ENCODE peak calls at places on chromosomes 3 and 15, in eight cellular contexts. Q is stomach, A is sigmoid colon, S is transverse colon, U is spleen, J is upper lobe of left lung, G is GM12891, L is endothelial cell of umbilical vein. E is an unnamed sample.

GRCh38 chr3:71400986-71401451 is 182.5 kb downstream of the FOXP1 start:
- DNase-seq in Q (no peak), A (no peak), S (no peak), U (no peak), J (no peak), G (no peak), L (no peak), E (no peak)

GRCh38 chr3:194333212-194333980 is 17.7 kb downstream of the CPN2 start:
- DNase-seq in Q (peak), A (peak), S (peak), U (peak), J (peak), G (peak), L (peak), E (peak)

GRCh38 chr15:99511865-99512632 is 53.7 kb upstream of the MEF2A start:
- DNase-seq in Q (no peak), A (no peak), S (no peak), U (peak), J (no peak), G (no peak), L (no peak), E (no peak)

GRCh38 chr3:102162251-102162650 is 272.6 kb upstream of the ZPLD1 start:
- DNase-seq in Q (no peak), A (no peak), S (no peak), U (no peak), J (no peak), G (no peak), L (no peak), E (no peak)

GRCh38 chr15:90885432-90886290 is 1.4 kb downstream of the FES start:
- DNase-seq in Q (peak), A (peak), S (peak), U (peak), J (peak), G (peak), L (peak), E (no peak)

GRCh38 chr15:70182858-70183695 is 85.4 kb upstream of the TLE3 start:
- DNase-seq in Q (no peak), A (peak), S (no peak), U (peak), J (no peak), G (no peak), L (no peak), E (no peak)

GRCh38 chr3:122468896-122469533 is 45.7 kb downstream of the KPNA1 start:
- DNase-seq in Q (no peak), A (no peak), S (no peak), U (no peak), J (no peak), G (no peak), L (no peak), E (no peak)

GRCh38 chr3:51975857-51976549 is 1.1 kb downstream of the ABHD14A start:
- DNase-seq in Q (peak), A (peak), S (peak), U (peak), J (peak), G (no peak), L (peak), E (no peak)

GRCh38 chr3:123038751-123039150 is 11.2 kb upstream of the SEMA5B start:
- DNase-seq in Q (no peak), A (no peak), S (no peak), U (no peak), J (no peak), G (no peak), L (no peak), E (no peak)

GRCh38 chr3:13998831-13999230 is 119.0 kb upstream of the WNT7A start:
- DNase-seq in Q (no peak), A (no peak), S (no peak), U (no peak), J (no peak), G (no peak), L (no peak), E (no peak)

GRCh38 chr3:103906808-103907207 is 1459.9 kb upstream of the ALCAM start:
- DNase-seq in Q (no peak), A (no peak), S (no peak), U (no peak), J (no peak), G (no peak), L (no peak), E (no peak)

GRCh38 chr15:72358532-72359180 is 17.2 kb downstream of the HEXA start:
- DNase-seq in Q (peak), A (peak), S (peak), U (peak), J (peak), G (no peak), L (peak), E (no peak)

GRCh38 chr15:91224750-91225380 is 124.8 kb downstream of the SV2B start:
- DNase-seq in Q (no peak), A (no peak), S (no peak), U (no peak), J (no peak), G (peak), L (peak), E (peak)

DNA sequence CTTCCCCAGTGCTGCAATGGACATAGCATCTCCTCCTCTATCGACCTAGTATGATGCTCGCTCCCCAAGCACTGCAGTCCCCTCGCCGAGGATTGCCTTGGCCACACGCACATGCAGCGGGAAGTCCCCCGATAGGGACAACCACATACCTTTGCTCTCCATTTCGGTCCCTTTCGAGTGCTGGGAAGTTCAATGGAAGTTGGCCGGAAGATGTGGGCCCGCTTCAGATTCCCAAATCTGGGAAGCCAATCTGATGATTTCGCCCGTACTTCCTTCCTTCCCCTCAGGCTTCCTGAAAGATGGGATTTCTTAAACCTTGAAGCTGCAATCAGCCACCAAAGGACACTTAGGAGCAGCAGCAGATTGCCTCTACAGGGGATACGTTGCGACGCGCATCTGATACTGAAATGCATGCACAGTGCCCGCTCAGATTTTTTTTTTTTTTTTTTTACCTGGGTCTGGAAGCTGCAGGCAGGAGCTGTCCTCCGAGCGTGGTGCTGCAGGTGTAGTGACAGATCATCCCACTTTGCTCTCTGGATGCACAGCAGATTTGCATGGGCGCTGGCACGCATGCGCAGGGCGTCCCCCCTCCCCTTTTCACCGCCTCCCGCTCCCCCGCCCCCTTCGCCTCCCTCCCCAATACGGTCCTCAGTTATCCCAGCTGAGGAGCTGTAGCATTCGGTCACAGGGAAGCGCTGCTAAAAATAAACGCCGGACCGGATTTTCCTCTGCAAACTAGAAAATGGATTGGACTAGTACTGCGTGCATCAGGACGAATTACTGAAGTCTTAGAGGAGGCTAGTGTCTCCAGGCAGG is at the start of gene FGF12:
- DNase-seq in Q (peak), A (peak), S (peak), U (peak), J (peak), G (no peak), L (peak), E (no peak)
- TF ChIP-seq POLR2AphosphoS5 in Q (no peak), A (no peak), S (no peak), U (no peak), J (no peak), G (no peak), L (no peak), E (no peak)

GRCh38 chr3:174440741-174441587 is 418.2 kb upstream of the NAALADL2 start:
- DNase-seq in Q (peak), A (peak), S (peak), U (peak), J (peak), G (peak), L (peak), E (peak)
- TF ChIP-seq POLR2A in Q (no peak), A (peak), S (peak), U (no peak), J (no peak), G (no peak), L (peak), E (no peak)

GRCh38 chr3:11465744-11466611 is 177.7 kb downstream of the VGLL4 start:
- DNase-seq in Q (no peak), A (peak), S (no peak), U (no peak), J (no peak), G (no peak), L (no peak), E (no peak)
- TF ChIP-seq POLR2AphosphoS5 in Q (peak), A (peak), S (peak), U (no peak), J (no peak), G (no peak), L (no peak), E (no peak)

DNA sequence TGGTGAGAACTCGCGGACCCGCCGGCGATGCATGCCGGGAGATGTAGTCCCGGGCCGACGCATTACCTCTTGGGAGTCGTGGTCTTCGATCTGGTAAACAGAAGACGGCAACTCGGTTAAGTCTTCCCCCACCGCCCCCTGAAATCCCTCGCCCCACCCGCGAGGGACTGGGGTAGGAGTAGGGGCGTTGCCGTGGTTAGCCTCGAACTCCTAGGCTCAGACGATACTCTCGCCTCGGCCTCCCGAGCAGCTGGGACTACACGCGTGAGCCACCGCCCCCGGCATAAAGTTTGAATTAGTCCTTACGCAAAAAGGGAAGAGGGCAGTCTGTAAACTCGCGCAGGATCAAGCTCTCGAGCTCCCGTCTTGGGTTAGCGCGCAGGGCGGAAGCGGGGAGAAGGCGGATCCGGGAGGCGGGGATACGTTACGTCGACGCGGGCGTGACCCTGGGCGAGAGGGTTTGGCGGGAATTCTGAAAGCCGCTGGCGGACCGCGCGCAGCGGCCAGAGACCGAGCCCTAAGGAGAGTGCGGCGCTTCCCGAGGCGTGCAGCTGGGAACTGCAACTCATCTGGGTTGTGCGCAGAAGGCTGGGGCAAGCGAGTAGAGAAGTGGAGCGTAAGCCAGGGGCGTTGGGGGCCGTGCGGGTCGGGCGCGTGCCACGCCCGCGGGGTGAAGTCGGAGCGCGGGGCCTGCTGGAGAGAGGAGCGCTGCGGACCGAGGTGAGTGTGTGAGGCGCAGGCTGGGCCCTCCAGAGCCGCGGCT is at the start of gene RAD51:
- DNase-seq in Q (peak), A (peak), S (peak), U (peak), J (peak), G (peak), L (peak), E (peak)
- TF ChIP-seq POLR2A in Q (no peak), A (peak), S (peak), U (no peak), J (peak), G (peak), L (peak), E (peak)

GRCh38 chr3:37377670-37378069 is 203.3 kb upstream of the LRRFIP2 start:
- DNase-seq in Q (no peak), A (no peak), S (no peak), U (no peak), J (no peak), G (no peak), L (no peak), E (no peak)
- TF ChIP-seq POLR2AphosphoS5 in Q (no peak), A (no peak), S (no peak), U (no peak), J (no peak), G (no peak), L (no peak), E (no peak)

GRCh38 chr15:31382693-31383005 is 56.0 kb downstream of the KLF13 start:
- DNase-seq in Q (no peak), A (no peak), S (no peak), U (no peak), J (no peak), G (no peak), L (no peak), E (no peak)
- TF ChIP-seq POLR2A in Q (no peak), A (no peak), S (no peak), U (no peak), J (no peak), G (no peak), L (no peak), E (no peak)

GRCh38 chr3:41199866-41200668 is 762 bp downstream of the CTNNB1 start:
- DNase-seq in Q (no peak), A (peak), S (peak), U (no peak), J (peak), G (peak), L (peak), E (peak)

GRCh38 chr3:41202075-41202833 is 2.9 kb downstream of the CTNNB1 start:
- DNase-seq in Q (no peak), A (no peak), S (no peak), U (no peak), J (no peak), G (no peak), L (peak), E (no peak)

GRCh38 chr3:41198950-41199865 is at the start of gene CTNNB1:
- DNase-seq in Q (peak), A (peak), S (peak), U (peak), J (peak), G (peak), L (peak), E (peak)

GRCh38 chr3:41198526-41198925 is 779 bp upstream of the CTNNB1 start:
- DNase-seq in Q (peak), A (peak), S (peak), U (no peak), J (peak), G (no peak), L (peak), E (no peak)

GRCh38 chr3:41200669-41201021 is 1.3 kb downstream of the CTNNB1 start:
- DNase-seq in Q (no peak), A (no peak), S (peak), U (no peak), J (peak), G (no peak), L (peak), E (no peak)
- TF ChIP-seq POLR2AphosphoS5 in Q (no peak), A (peak), S (peak), U (no peak), J (no peak), G (no peak), L (no peak), E (no peak)

DNA sequence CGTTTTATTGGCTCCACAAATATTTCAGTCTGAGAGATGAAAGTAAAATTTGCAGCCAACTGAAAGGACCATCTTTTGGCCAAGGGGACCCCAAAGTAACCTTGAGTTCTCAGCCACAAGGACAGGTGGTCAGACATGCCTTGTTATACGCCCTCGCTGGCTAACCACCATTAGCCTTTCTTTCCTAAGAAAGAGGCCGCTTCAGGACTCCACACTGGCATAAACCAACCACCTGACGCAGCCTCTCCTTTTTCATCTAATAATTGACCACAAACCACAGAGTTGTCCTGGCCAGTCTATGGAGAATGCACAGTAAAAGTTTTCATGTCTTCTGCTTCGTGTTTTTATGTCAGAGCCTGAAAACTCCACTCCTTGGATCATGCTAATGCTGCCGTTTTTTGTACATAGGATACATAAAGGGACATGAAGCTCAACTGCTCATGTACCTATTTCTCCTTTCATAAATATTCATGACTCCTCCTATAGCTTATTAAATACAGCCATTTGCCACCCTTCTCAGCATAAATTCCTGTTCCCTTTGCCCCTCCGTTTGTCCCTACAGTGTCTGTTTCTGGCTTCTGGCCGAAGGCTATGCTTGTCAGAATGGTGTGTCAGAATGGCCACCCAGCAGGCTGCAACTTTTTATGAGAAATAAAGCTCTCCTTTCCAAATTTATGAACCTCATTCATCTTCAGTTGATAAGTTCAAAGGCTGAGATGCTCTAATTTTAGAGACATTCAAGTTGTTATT is 374.1 kb upstream of the RBMS3 start:
- DNase-seq in Q (no peak), A (no peak), S (no peak), U (no peak), J (no peak), G (no peak), L (no peak), E (no peak)
- TF ChIP-seq POLR2A in Q (no peak), A (no peak), S (no peak), U (no peak), J (no peak), G (no peak), L (no peak), E (no peak)

E was measured in GM12892.